ENCODE peak calls at places on chromosomes 16 and 17, in ten cellular contexts. S, Y, W, R, D, U, P, V, I and N are unnamed samples.

GRCh38 chr16:55257971-55258613 is 65.9 kb upstream of the IRX6 start:
- DNase-seq in I (peak), Y (peak), S (peak), R (peak), P (peak), W (no peak), V (no peak), U (no peak), D (no peak), N (peak)

GRCh38 chr17:72792771-72793170 is 299.7 kb downstream of the SLC39A11 start:
- DNase-seq in I (no peak), D (no peak), Y (no peak), S (no peak), W (no peak), R (no peak), P (no peak), V (no peak), U (no peak), N (no peak)

GRCh38 chr17:40109471-40109824 is 9.1 kb upstream of the NR1D1 start:
- DNase-seq in V (no peak), U (no peak), Y (no peak), W (no peak), S (no peak), D (no peak), P (no peak), R (no peak), I (no peak), N (peak)

GRCh38 chr17:560379-560935 is 154.2 kb downstream of the VPS53 start:
- DNase-seq in Y (no peak), S (no peak), V (no peak), R (peak), I (peak), P (no peak), U (no peak), D (peak), W (no peak), N (peak)

GRCh38 chr17:32445075-32445427 is 741 bp downstream of the PSMD11 start:
- DNase-seq in V (no peak), W (peak), S (peak), U (peak), R (peak), D (peak), Y (peak), I (peak), P (peak), N (peak)

GRCh38 chr17:9817086-9817485 is 4.8 kb downstream of the GSG1L2 start:
- DNase-seq in U (no peak), V (no peak), R (peak), W (no peak), P (no peak), S (peak), I (peak), D (peak), Y (peak), N (no peak)

GRCh38 chr17:6402258-6402657 is 32.7 kb downstream of the AIPL1 start:
- DNase-seq in V (no peak), W (no peak), Y (no peak), U (no peak), P (no peak), S (no peak), D (no peak), R (no peak), I (no peak), N (no peak)

GRCh38 chr16:77674888-77675287 is 47.4 kb upstream of the NUDT7 start:
- DNase-seq in P (no peak), Y (no peak), S (no peak), R (no peak), I (peak), D (peak), V (no peak), U (no peak), W (no peak), N (no peak)

GRCh38 chr17:50589112-50589712 is 28.7 kb downstream of the CACNA1G start:
- DNase-seq in I (peak), W (no peak), U (no peak), P (no peak), R (no peak), Y (no peak), S (no peak), D (no peak), V (no peak), N (no peak)

GRCh38 chr16:15482068-15482747 is 47.8 kb downstream of the BMERB1 start:
- DNase-seq in W (no peak), Y (peak), S (peak), V (no peak), I (peak), P (peak), R (peak), D (peak), U (peak), N (peak)

GRCh38 chr17:82941021-82942001 is 101.5 kb upstream of the ZNF750 start:
- DNase-seq in U (no peak), R (no peak), I (no peak), P (no peak), D (no peak), Y (no peak), V (no peak), W (no peak), S (no peak), N (no peak)

GRCh38 chr16:10153993-10154788 is 28.0 kb downstream of the GRIN2A start:
- DNase-seq in Y (no peak), V (no peak), U (no peak), S (no peak), D (no peak), P (no peak), I (no peak), R (peak), W (no peak), N (no peak)

GRCh38 chr17:67365762-67366192 is 600 bp downstream of the PSMD12 start:
- DNase-seq in Y (no peak), W (no peak), P (no peak), S (no peak), V (no peak), R (peak), I (peak), D (peak), U (no peak), N (peak)